ENCODE peak calls at places on chromosomes 13 and 19, in eight cellular contexts. One of them, this sample, is unnamed.
A peak's percentile ranks its signal among the peaks of the same experiment; 100 is the strongest.

GRCh38 chr13:94415484-94415883 is 64.0 kb downstream of the DCT start:
- DNase-seq in fibroblast of lung: no peak
- DNase-seq in upper lobe of right lung: no peak
- DNase-seq in CD4-positive, alpha-beta T cell: no peak
- DNase-seq in cardiac muscle cell: no peak
- DNase-seq in astrocyte of the cerebellum: no peak
- DNase-seq in Calu3: no peak
- DNase-seq in IMR-90: no peak
- DNase-seq in this sample: no peak

GRCh38 chr13:53028063-53028462 is 550 bp upstream of the OLFM4 start:
- DNase-seq in upper lobe of right lung: no peak
- DNase-seq in IMR-90: no peak
- DNase-seq in CD4-positive, alpha-beta T cell: no peak
- DNase-seq in fibroblast of lung: no peak
- DNase-seq in cardiac muscle cell: no peak
- DNase-seq in astrocyte of the cerebellum: no peak
- DNase-seq in Calu3: no peak
- DNase-seq in this sample: no peak

GRCh38 chr13:50370303-50370950 is 355.2 kb downstream of the KCNRG start:
- DNase-seq in Calu3: no peak
- DNase-seq in cardiac muscle cell: no peak
- DNase-seq in fibroblast of lung: no peak
- DNase-seq in CD4-positive, alpha-beta T cell: no peak
- DNase-seq in astrocyte of the cerebellum: no peak
- DNase-seq in upper lobe of right lung: no peak
- DNase-seq in IMR-90: no peak
- DNase-seq in this sample: no peak

GRCh38 chr13:50365683-50366391 is 350.6 kb downstream of the KCNRG start:
- DNase-seq in astrocyte of the cerebellum: no peak
- DNase-seq in Calu3: peak; percentile 68
- DNase-seq in fibroblast of lung: no peak
- DNase-seq in upper lobe of right lung: no peak
- DNase-seq in cardiac muscle cell: no peak
- DNase-seq in IMR-90: no peak
- DNase-seq in CD4-positive, alpha-beta T cell: peak; percentile 13
- DNase-seq in this sample: no peak

GRCh38 chr13:20053016-20053415 is 94.5 kb downstream of the ZMYM2 start:
- DNase-seq in upper lobe of right lung: no peak
- DNase-seq in CD4-positive, alpha-beta T cell: no peak
- DNase-seq in Calu3: no peak
- DNase-seq in astrocyte of the cerebellum: no peak
- DNase-seq in cardiac muscle cell: peak; percentile 60
- DNase-seq in fibroblast of lung: no peak
- DNase-seq in IMR-90: no peak
- DNase-seq in this sample: no peak

GRCh38 chr19:44607049-44607448 is 6.3 kb upstream of the IGSF23 start:
- DNase-seq in upper lobe of right lung: no peak
- DNase-seq in fibroblast of lung: peak; percentile 69
- DNase-seq in Calu3: no peak
- DNase-seq in astrocyte of the cerebellum: no peak
- DNase-seq in CD4-positive, alpha-beta T cell: no peak
- DNase-seq in cardiac muscle cell: no peak
- DNase-seq in IMR-90: peak; percentile 62
- DNase-seq in this sample: no peak

GRCh38 chr19:8304841-8305621 is 3.1 kb downstream of the CD320 start:
- DNase-seq in CD4-positive, alpha-beta T cell: no peak
- DNase-seq in astrocyte of the cerebellum: no peak
- DNase-seq in cardiac muscle cell: no peak
- DNase-seq in upper lobe of right lung: peak; percentile 66
- DNase-seq in IMR-90: no peak
- DNase-seq in fibroblast of lung: no peak
- DNase-seq in Calu3: no peak
- DNase-seq in this sample: no peak

GRCh38 chr13:95643009-95643408 is 1.5 kb downstream of the DZIP1 start:
- DNase-seq in cardiac muscle cell: no peak
- DNase-seq in Calu3: no peak
- DNase-seq in fibroblast of lung: no peak
- DNase-seq in IMR-90: no peak
- DNase-seq in astrocyte of the cerebellum: no peak
- DNase-seq in CD4-positive, alpha-beta T cell: no peak
- DNase-seq in upper lobe of right lung: no peak
- DNase-seq in this sample: no peak

GRCh38 chr19:40809358-40810086 is 10.5 kb downstream of the EGLN2 start:
- DNase-seq in CD4-positive, alpha-beta T cell: no peak
- DNase-seq in fibroblast of lung: no peak
- DNase-seq in IMR-90: no peak
- DNase-seq in upper lobe of right lung: peak; percentile 65
- DNase-seq in cardiac muscle cell: no peak
- DNase-seq in Calu3: no peak
- DNase-seq in astrocyte of the cerebellum: no peak
- DNase-seq in this sample: no peak

GRCh38 chr13:78569029-78569428 is 34.3 kb downstream of the POU4F1 start:
- DNase-seq in upper lobe of right lung: no peak
- DNase-seq in IMR-90: no peak
- DNase-seq in CD4-positive, alpha-beta T cell: no peak
- DNase-seq in Calu3: no peak
- DNase-seq in cardiac muscle cell: no peak
- DNase-seq in fibroblast of lung: no peak
- DNase-seq in astrocyte of the cerebellum: no peak
- DNase-seq in this sample: no peak

GRCh38 chr13:102825921-102826706 is 19.7 kb upstream of the ERCC5 start:
- DNase-seq in cardiac muscle cell: no peak
- DNase-seq in Calu3: no peak
- DNase-seq in upper lobe of right lung: no peak
- DNase-seq in fibroblast of lung: peak; percentile 90
- DNase-seq in CD4-positive, alpha-beta T cell: no peak
- DNase-seq in IMR-90: peak; percentile 93
- DNase-seq in astrocyte of the cerebellum: peak; percentile 93
- DNase-seq in this sample: no peak

GRCh38 chr13:104483631-104484030 is 1417.4 kb upstream of the SLC10A2 start:
- DNase-seq in CD4-positive, alpha-beta T cell: no peak
- DNase-seq in astrocyte of the cerebellum: no peak
- DNase-seq in fibroblast of lung: no peak
- DNase-seq in upper lobe of right lung: no peak
- DNase-seq in cardiac muscle cell: no peak
- DNase-seq in IMR-90: no peak
- DNase-seq in Calu3: no peak
- DNase-seq in this sample: no peak

GRCh38 chr13:109998808-109999528 is 212.6 kb upstream of the IRS2 start:
- DNase-seq in IMR-90: peak; percentile 95
- DNase-seq in fibroblast of lung: peak; percentile 63
- DNase-seq in CD4-positive, alpha-beta T cell: no peak
- DNase-seq in cardiac muscle cell: no peak
- DNase-seq in Calu3: no peak
- DNase-seq in upper lobe of right lung: no peak
- DNase-seq in astrocyte of the cerebellum: peak; percentile 74
- DNase-seq in this sample: no peak

GRCh38 chr19:57748029-57748428 is 1.4 kb downstream of the ZNF776 start:
- DNase-seq in astrocyte of the cerebellum: no peak
- DNase-seq in Calu3: no peak
- DNase-seq in IMR-90: no peak
- DNase-seq in fibroblast of lung: no peak
- DNase-seq in CD4-positive, alpha-beta T cell: no peak
- DNase-seq in cardiac muscle cell: no peak
- DNase-seq in upper lobe of right lung: no peak
- DNase-seq in this sample: no peak

GRCh38 chr13:23273498-23273897 is 92.7 kb downstream of the SGCG start:
- DNase-seq in CD4-positive, alpha-beta T cell: no peak
- DNase-seq in astrocyte of the cerebellum: no peak
- DNase-seq in IMR-90: no peak
- DNase-seq in cardiac muscle cell: no peak
- DNase-seq in Calu3: no peak
- DNase-seq in fibroblast of lung: no peak
- DNase-seq in upper lobe of right lung: no peak
- DNase-seq in this sample: no peak

GRCh38 chr13:48155850-48156249 is 60.9 kb upstream of the MED4 start:
- DNase-seq in cardiac muscle cell: no peak
- DNase-seq in upper lobe of right lung: no peak
- DNase-seq in Calu3: no peak
- DNase-seq in CD4-positive, alpha-beta T cell: peak; percentile 13
- DNase-seq in astrocyte of the cerebellum: peak; percentile 23
- DNase-seq in IMR-90: peak; percentile 33
- DNase-seq in fibroblast of lung: peak; percentile 21
- DNase-seq in this sample: no peak

GRCh38 chr13:73272831-73273230 is 214.0 kb downstream of the KLF5 start:
- DNase-seq in CD4-positive, alpha-beta T cell: no peak
- DNase-seq in Calu3: no peak
- DNase-seq in IMR-90: no peak
- DNase-seq in cardiac muscle cell: no peak
- DNase-seq in astrocyte of the cerebellum: no peak
- DNase-seq in upper lobe of right lung: no peak
- DNase-seq in fibroblast of lung: no peak
- DNase-seq in this sample: no peak

GRCh38 chr19:10105241-10106099 is 692 bp upstream of the PPAN start:
- DNase-seq in cardiac muscle cell: no peak
- DNase-seq in Calu3: no peak
- DNase-seq in fibroblast of lung: no peak
- DNase-seq in CD4-positive, alpha-beta T cell: no peak
- DNase-seq in IMR-90: no peak
- DNase-seq in astrocyte of the cerebellum: no peak
- DNase-seq in upper lobe of right lung: no peak
- DNase-seq in this sample: peak; percentile 72

DNA sequence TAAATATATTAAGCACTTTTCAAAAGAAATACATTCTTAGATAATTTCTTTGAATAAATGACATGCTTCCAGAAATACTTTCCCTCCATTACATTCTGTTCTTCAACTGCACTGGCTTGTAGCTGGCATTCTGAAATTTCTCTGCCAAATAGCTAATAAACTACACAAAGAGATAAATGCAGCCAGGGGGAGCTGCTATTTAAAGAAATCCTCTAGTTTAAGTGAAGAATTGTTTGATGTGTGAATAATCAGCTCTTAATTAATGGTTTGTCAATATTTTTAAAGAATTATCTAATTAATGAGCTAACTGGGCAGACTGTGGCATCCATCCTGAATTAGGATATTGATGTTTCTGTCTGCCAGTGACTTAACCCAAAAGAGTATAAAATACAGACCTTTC is 30.7 kb downstream of the SLC7A1 start:
- DNase-seq in cardiac muscle cell: no peak
- DNase-seq in CD4-positive, alpha-beta T cell: no peak
- DNase-seq in IMR-90: no peak
- DNase-seq in upper lobe of right lung: no peak
- DNase-seq in astrocyte of the cerebellum: no peak
- DNase-seq in Calu3: no peak
- DNase-seq in fibroblast of lung: no peak
- DNase-seq in this sample: no peak
- TF ChIP-seq CTCF in cardiac muscle cell: peak; percentile 3
- TF ChIP-seq CTCF in CD4-positive, alpha-beta T cell: no peak
- TF ChIP-seq CTCF in IMR-90: peak; percentile 23
- TF ChIP-seq CTCF in upper lobe of right lung: no peak
- TF ChIP-seq CTCF in astrocyte of the cerebellum: peak; percentile 20
- TF ChIP-seq CTCF in Calu3: no peak
- TF ChIP-seq CTCF in fibroblast of lung: peak; percentile 16
- TF ChIP-seq CTCF in this sample: no peak

GRCh38 chr19:50796634-50797428 is 6.6 kb downstream of the ACP4 start:
- DNase-seq in IMR-90: no peak
- DNase-seq in astrocyte of the cerebellum: no peak
- DNase-seq in CD4-positive, alpha-beta T cell: no peak
- DNase-seq in cardiac muscle cell: no peak
- DNase-seq in fibroblast of lung: no peak
- DNase-seq in upper lobe of right lung: no peak
- DNase-seq in Calu3: no peak
- DNase-seq in this sample: no peak

GRCh38 chr19:50794778-50795664 is 4.8 kb downstream of the ACP4 start:
- DNase-seq in Calu3: peak; percentile 68
- DNase-seq in CD4-positive, alpha-beta T cell: no peak
- DNase-seq in astrocyte of the cerebellum: no peak
- DNase-seq in cardiac muscle cell: no peak
- DNase-seq in IMR-90: no peak
- DNase-seq in upper lobe of right lung: peak; percentile 56
- DNase-seq in fibroblast of lung: no peak
- DNase-seq in this sample: no peak

GRCh38 chr19:50797429-50798115 is 7.4 kb downstream of the ACP4 start:
- DNase-seq in Calu3: no peak
- DNase-seq in CD4-positive, alpha-beta T cell: no peak
- DNase-seq in upper lobe of right lung: no peak
- DNase-seq in astrocyte of the cerebellum: no peak
- DNase-seq in IMR-90: no peak
- DNase-seq in cardiac muscle cell: no peak
- DNase-seq in fibroblast of lung: no peak
- DNase-seq in this sample: no peak

GRCh38 chr19:50795665-50796073 is 5.5 kb downstream of the ACP4 start:
- DNase-seq in cardiac muscle cell: no peak
- DNase-seq in IMR-90: no peak
- DNase-seq in upper lobe of right lung: no peak
- DNase-seq in astrocyte of the cerebellum: no peak
- DNase-seq in CD4-positive, alpha-beta T cell: no peak
- DNase-seq in Calu3: no peak
- DNase-seq in fibroblast of lung: no peak
- DNase-seq in this sample: no peak

GRCh38 chr19:50796128-50796633 is 6.0 kb downstream of the ACP4 start:
- DNase-seq in upper lobe of right lung: no peak
- DNase-seq in cardiac muscle cell: no peak
- DNase-seq in astrocyte of the cerebellum: no peak
- DNase-seq in IMR-90: no peak
- DNase-seq in CD4-positive, alpha-beta T cell: no peak
- DNase-seq in Calu3: no peak
- DNase-seq in fibroblast of lung: no peak
- DNase-seq in this sample: no peak
- TF ChIP-seq CTCF in upper lobe of right lung: no peak
- TF ChIP-seq CTCF in cardiac muscle cell: no peak
- TF ChIP-seq CTCF in astrocyte of the cerebellum: no peak
- TF ChIP-seq CTCF in IMR-90: no peak
- TF ChIP-seq CTCF in CD4-positive, alpha-beta T cell: no peak
- TF ChIP-seq CTCF in Calu3: no peak
- TF ChIP-seq CTCF in fibroblast of lung: no peak
- TF ChIP-seq CTCF in this sample: no peak

DNA sequence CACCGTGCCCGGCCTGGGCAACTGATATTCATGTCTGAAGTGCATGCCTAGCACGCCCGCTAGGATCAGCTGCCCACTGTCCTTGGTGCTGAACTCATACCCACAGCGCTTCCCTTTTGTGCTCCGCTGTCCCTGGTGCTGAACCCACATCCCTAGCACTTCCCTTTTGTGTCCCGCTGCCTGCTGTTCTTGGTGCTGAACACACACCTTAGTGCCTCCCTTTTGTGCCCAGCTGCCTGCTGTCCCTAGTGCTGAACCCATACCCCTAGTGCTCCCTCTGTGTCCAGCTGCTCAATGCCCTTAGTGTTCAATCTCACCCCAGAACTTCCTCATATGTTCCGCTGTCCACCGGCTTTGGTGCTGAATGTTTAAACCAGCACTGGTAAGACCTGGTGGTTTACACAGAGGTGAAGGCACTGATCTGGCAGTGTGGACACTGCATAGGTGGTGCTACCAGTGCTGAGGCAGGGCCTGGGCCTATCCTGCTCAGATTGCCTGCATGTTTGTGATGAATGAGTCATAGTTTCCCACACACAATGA is 26.3 kb upstream of the SIGLEC11 start:
- DNase-seq in cardiac muscle cell: peak; percentile 98
- DNase-seq in CD4-positive, alpha-beta T cell: peak; percentile 54
- DNase-seq in Calu3: peak; percentile 80
- DNase-seq in IMR-90: peak; percentile 90
- DNase-seq in upper lobe of right lung: peak; percentile 87
- DNase-seq in astrocyte of the cerebellum: peak; percentile 84
- DNase-seq in fibroblast of lung: peak; percentile 92
- DNase-seq in this sample: peak; percentile 82
- TF ChIP-seq CTCF in cardiac muscle cell: no peak
- TF ChIP-seq CTCF in CD4-positive, alpha-beta T cell: no peak
- TF ChIP-seq CTCF in Calu3: no peak
- TF ChIP-seq CTCF in IMR-90: peak; percentile 7
- TF ChIP-seq CTCF in upper lobe of right lung: no peak
- TF ChIP-seq CTCF in astrocyte of the cerebellum: peak; percentile 24
- TF ChIP-seq CTCF in fibroblast of lung: peak; percentile 19
- TF ChIP-seq CTCF in this sample: no peak

GRCh38 chr13:99606322-99607089 is 105.2 kb downstream of the TM9SF2 start:
- DNase-seq in upper lobe of right lung: peak; percentile 95
- DNase-seq in cardiac muscle cell: peak; percentile 91
- DNase-seq in Calu3: peak; percentile 71
- DNase-seq in fibroblast of lung: peak; percentile 80
- DNase-seq in CD4-positive, alpha-beta T cell: peak; percentile 92
- DNase-seq in astrocyte of the cerebellum: peak; percentile 50
- DNase-seq in IMR-90: peak; percentile 71
- DNase-seq in this sample: peak; percentile 97
- TF ChIP-seq CTCF in upper lobe of right lung: no peak
- TF ChIP-seq CTCF in cardiac muscle cell: no peak
- TF ChIP-seq CTCF in Calu3: no peak
- TF ChIP-seq CTCF in fibroblast of lung: no peak
- TF ChIP-seq CTCF in CD4-positive, alpha-beta T cell: peak; percentile 4
- TF ChIP-seq CTCF in astrocyte of the cerebellum: no peak
- TF ChIP-seq CTCF in IMR-90: no peak
- TF ChIP-seq CTCF in this sample: no peak

This sample was measured in GM10248.